ENCODE peak calls at places on chromosomes 13 and 19, in four cellular contexts. Q, F, V and K are unnamed samples.

GRCh38 chr19:29687244-29687896 is 22.1 kb downstream of the PLEKHF1 start:
- DNase-seq in V (no peak), Q (peak), F (peak), K (peak)

GRCh38 chr13:68304287-68304893 is 1074.3 kb upstream of the PCDH9 start:
- DNase-seq in Q (peak), F (peak), V (no peak), K (no peak)

GRCh38 chr19:28880735-28881401 is 332.1 kb downstream of the UQCRFS1 start:
- DNase-seq in V (no peak), F (no peak), Q (no peak), K (no peak)

GRCh38 chr13:24338721-24339120 is 29.3 kb downstream of the C1QTNF9 start:
- DNase-seq in V (no peak), F (no peak), Q (no peak), K (no peak)

GRCh38 chr19:1945899-1946298 is 4.9 kb downstream of the CSNK1G2 start:
- DNase-seq in Q (no peak), F (no peak), V (peak), K (no peak)

GRCh38 chr13:51730927-51731326 is 73.0 kb downstream of the DHRS12 start:
- DNase-seq in Q (no peak), F (no peak), V (no peak), K (no peak)

GRCh38 chr13:99980201-99981114 is 1.1 kb upstream of the ZIC2 start:
- DNase-seq in F (peak), V (peak), Q (peak), K (no peak)

GRCh38 chr13:86446311-86446710 is 647.1 kb upstream of the SLITRK6 start:
- DNase-seq in V (no peak), F (peak), Q (peak), K (no peak)

GRCh38 chr13:102452831-102453230 is 51.0 kb upstream of the FGF14 start:
- DNase-seq in V (no peak), F (no peak), Q (no peak), K (no peak)

GRCh38 chr13:68176486-68176885 is 946.4 kb upstream of the PCDH9 start:
- DNase-seq in F (peak), V (no peak), Q (peak), K (no peak)

GRCh38 chr13:48578516-48579166 is 45.8 kb upstream of the RCBTB2 start:
- DNase-seq in Q (no peak), F (no peak), V (no peak), K (no peak)

GRCh38 chr19:8526345-8527062 is 12.5 kb upstream of the ZNF414 start:
- DNase-seq in F (peak), Q (peak), V (peak), K (no peak)

GRCh38 chr13:50421457-50422130 is 406.4 kb downstream of the KCNRG start:
- DNase-seq in V (no peak), F (peak), Q (peak), K (no peak)

GRCh38 chr13:103238441-103238840 is 172.2 kb upstream of the SLC10A2 start:
- DNase-seq in V (no peak), F (no peak), Q (no peak), K (no peak)

GRCh38 chr19:30004403-30004802 is 62.4 kb downstream of the URI1 start:
- DNase-seq in V (no peak), Q (no peak), F (no peak), K (no peak)

GRCh38 chr19:1508507-1508856 is 4.3 kb downstream of the ADAMTSL5 start:
- DNase-seq in V (no peak), F (no peak), Q (no peak), K (no peak)

GRCh38 chr19:6773323-6773931 is 919 bp downstream of the VAV1 start:
- DNase-seq in V (peak), F (no peak), Q (no peak), K (no peak)

GRCh38 chr19:14497347-14497921 is 1.5 kb upstream of the GIPC1 start:
- DNase-seq in F (no peak), V (peak), Q (no peak), K (no peak)

GRCh38 chr19:2974342-2974932 is 2.9 kb upstream of the TLE6 start:
- DNase-seq in F (no peak), V (no peak), Q (peak), K (no peak)

GRCh38 chr13:99316657-99317244 is 9.6 kb upstream of the GPR183 start:
- DNase-seq in F (peak), Q (peak), V (no peak), K (no peak)

GRCh38 chr19:48836089-48837017 is at the start of gene HSD17B14:
- DNase-seq in F (peak), Q (peak), V (no peak), K (no peak)

GRCh38 chr19:2775556-2776430 is 7.3 kb downstream of the SGTA start:
- DNase-seq in Q (peak), V (peak), F (peak), K (no peak)

GRCh38 chr13:101649490-101650126 is 197.1 kb downstream of the ITGBL1 start:
- DNase-seq in V (no peak), Q (peak), F (peak), K (no peak)

GRCh38 chr13:113448545-113448884 is 4.8 kb downstream of the ADPRHL1 start:
- DNase-seq in V (peak), F (no peak), Q (no peak), K (no peak)

GRCh38 chr19:46890423-46891170 is 29.8 kb downstream of the ARHGAP35 start:
- DNase-seq in Q (peak), V (no peak), F (peak), K (peak)

GRCh38 chr19:2129486-2129885 is 21.9 kb downstream of the AP3D1 start:
- DNase-seq in Q (no peak), V (no peak), F (no peak), K (no peak)

GRCh38 chr13:91664036-91664435 is 265.6 kb downstream of the GPC5 start:
- DNase-seq in F (no peak), Q (no peak), V (no peak), K (no peak)

GRCh38 chr19:6059996-6060599 is 50.2 kb downstream of the RFX2 start:
- DNase-seq in Q (no peak), V (no peak), F (no peak), K (no peak)

GRCh38 chr19:13051581-13052165 is 51.0 kb downstream of the LYL1 start:
- DNase-seq in V (peak), Q (no peak), F (peak), K (no peak)

GRCh38 chr13:112068531-112069062 is 1.6 kb downstream of the SOX1 start:
- DNase-seq in V (no peak), F (no peak), Q (no peak), K (no peak)
- H3K4me3 ChIP-seq in V (no peak), F (peak), Q (no peak), K (no peak)

GRCh38 chr19:42351079-42351735 is 25.8 kb downstream of the MEGF8 start:
- DNase-seq in Q (no peak), F (no peak), V (no peak), K (no peak)
- H3K4me3 ChIP-seq in Q (no peak), F (no peak), V (no peak), K (no peak)

DNA sequence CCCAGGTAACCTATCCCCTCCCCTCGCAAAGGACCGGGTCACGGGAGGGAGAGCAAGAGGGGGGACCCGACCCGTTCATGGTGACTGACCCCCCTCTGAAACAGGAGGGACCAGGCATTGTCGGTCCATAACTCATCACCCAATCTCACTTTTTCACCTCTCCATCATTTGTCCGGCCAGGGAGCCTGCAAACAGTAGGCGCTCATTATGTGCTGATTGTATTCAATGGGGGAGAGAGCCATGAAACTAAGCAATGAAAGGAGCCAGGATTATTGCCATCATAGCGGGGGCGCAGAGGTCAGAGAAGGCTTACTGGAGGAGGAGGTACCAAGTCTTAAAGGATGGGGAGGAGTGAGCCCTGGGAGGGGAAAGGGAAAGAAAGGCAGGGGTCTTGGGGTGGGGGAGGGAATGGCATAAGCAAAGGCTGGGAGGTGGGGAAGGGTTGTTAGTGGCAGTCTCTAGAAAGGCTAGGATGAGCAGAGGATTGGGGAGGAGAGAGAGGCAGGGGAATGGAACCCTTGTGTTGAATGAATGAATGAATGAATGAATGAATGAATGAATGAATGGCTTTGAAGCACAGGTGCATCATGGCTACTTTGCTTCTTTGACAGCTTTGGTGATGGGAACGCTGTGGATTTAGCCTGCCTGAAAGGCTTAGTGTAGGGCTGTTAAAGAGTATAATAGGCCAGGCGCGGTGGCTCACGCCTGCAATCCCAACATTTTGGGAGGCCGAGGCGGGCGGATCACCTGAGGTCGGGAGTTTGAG is 1.4 kb downstream of the SHFL start:
- DNase-seq in Q (no peak), V (no peak), F (no peak), K (no peak)
- H3K4me3 ChIP-seq in Q (no peak), V (no peak), F (peak), K (peak)

GRCh38 chr19:53068199-53068598 is 23.7 kb downstream of the ERVV-2 start:
- DNase-seq in V (no peak), Q (no peak), F (no peak), K (no peak)
- H3K4me3 ChIP-seq in V (no peak), Q (no peak), F (no peak), K (no peak)

GRCh38 chr19:53882391-53883050 is 524 bp downstream of the PRKCG start:
- DNase-seq in Q (no peak), V (peak), F (no peak), K (no peak)
- H3K4me3 ChIP-seq in Q (peak), V (no peak), F (no peak), K (no peak)